ENCODE peak calls at places on chromosome 10, in six cellular contexts. S is left cardiac atrium, M is GM12865, L is choroid plexus epithelial cell, T is ACHN, R is C1 segment of cervical spinal cord. V is an unnamed sample.

GRCh38 chr10:18109471-18109870 is 30.8 kb upstream of the CACNB2 start:
- DNase-seq in S (no peak), M (no peak), L (no peak), T (no peak), R (no peak), V (no peak)

GRCh38 chr10:122462533-122463465 is 1.4 kb downstream of the HTRA1 start:
- DNase-seq in S (peak), M (no peak), L (peak), T (no peak), R (no peak), V (peak)

GRCh38 chr10:21498977-21499376 is 26.5 kb downstream of the SKIDA1 start:
- DNase-seq in S (no peak), M (no peak), L (no peak), T (no peak), R (no peak), V (no peak)

GRCh38 chr10:43702213-43702935 is 53.7 kb upstream of the ZNF32 start:
- DNase-seq in S (no peak), M (no peak), L (no peak), T (no peak), R (no peak), V (no peak)

GRCh38 chr10:98444314-98445006 is 2.3 kb downstream of the HPS1 start:
- DNase-seq in S (no peak), M (peak), L (no peak), T (peak), R (no peak), V (no peak)

GRCh38 chr10:131739201-131739600 is 161.6 kb upstream of the PPP2R2D start:
- DNase-seq in S (no peak), M (no peak), L (no peak), T (no peak), R (no peak), V (no peak)

GRCh38 chr10:35387768-35388167 is 51.5 kb downstream of the CCNY start:
- DNase-seq in S (no peak), M (peak), L (peak), T (no peak), R (no peak), V (no peak)

GRCh38 chr10:113480828-113481502 is 71.9 kb upstream of the HABP2 start:
- DNase-seq in S (no peak), M (no peak), L (no peak), T (no peak), R (no peak), V (no peak)

GRCh38 chr10:90701428-90701827 is 156.4 kb downstream of the HTR7 start:
- DNase-seq in S (no peak), M (no peak), L (no peak), T (no peak), R (no peak), V (no peak)

GRCh38 chr10:68297264-68297663 is 34.6 kb upstream of the HNRNPH3 start:
- DNase-seq in S (no peak), M (no peak), L (peak), T (no peak), R (no peak), V (no peak)

GRCh38 chr10:122468923-122469781 is 7.8 kb downstream of the HTRA1 start:
- DNase-seq in S (no peak), M (no peak), L (peak), T (peak), R (no peak), V (no peak)

GRCh38 chr10:74766501-74766900 is 59.9 kb upstream of the KAT6B start:
- DNase-seq in S (no peak), M (no peak), L (no peak), T (no peak), R (no peak), V (no peak)

GRCh38 chr10:31962826-31963597 is 34.4 kb upstream of the ARHGAP12 start:
- DNase-seq in S (no peak), M (no peak), L (no peak), T (no peak), R (no peak), V (no peak)

GRCh38 chr10:51501396-51501795 is 198.0 kb downstream of the CSTF2T start:
- DNase-seq in S (no peak), M (no peak), L (no peak), T (no peak), R (no peak), V (no peak)

GRCh38 chr10:4127518-4128315 is 342.7 kb upstream of the KLF6 start:
- DNase-seq in S (no peak), M (peak), L (no peak), T (no peak), R (no peak), V (no peak)

GRCh38 chr10:28734940-28735759 is 57.8 kb downstream of the BAMBI start:
- DNase-seq in S (peak), M (peak), L (peak), T (peak), R (no peak), V (no peak)

GRCh38 chr10:84293574-84294016 is 34.8 kb upstream of the CCSER2 start:
- DNase-seq in S (no peak), M (no peak), L (no peak), T (no peak), R (no peak), V (no peak)

GRCh38 chr10:317219-317868 is 182.1 kb downstream of the ZMYND11 start:
- DNase-seq in S (peak), M (peak), L (peak), T (peak), R (no peak), V (no peak)

GRCh38 chr10:56319386-56319785 is 41.7 kb downstream of the ZWINT start:
- DNase-seq in S (no peak), M (peak), L (peak), T (peak), R (no peak), V (no peak)

GRCh38 chr10:54067361-54067760 is 733.7 kb downstream of the PCDH15 start:
- DNase-seq in S (no peak), M (no peak), L (no peak), T (no peak), R (no peak), V (no peak)

GRCh38 chr10:118594392-118595063 is 920 bp downstream of the PRLHR start:
- DNase-seq in S (peak), M (peak), L (peak), T (no peak), R (no peak), V (no peak)

GRCh38 chr10:125066704-125067447 is 93.5 kb downstream of the CTBP2 start:
- DNase-seq in S (peak), M (no peak), L (no peak), T (no peak), R (no peak), V (no peak)

GRCh38 chr10:131095109-131095580 is 216.4 kb downstream of the TCERG1L start:
- DNase-seq in S (peak), M (no peak), L (no peak), T (no peak), R (no peak), V (no peak)

GRCh38 chr10:5064656-5065055 is 29.6 kb upstream of the AKR1C3 start:
- DNase-seq in S (no peak), M (no peak), L (peak), T (no peak), R (no peak), V (no peak)

GRCh38 chr10:94299417-94299816 is 63.3 kb downstream of the NOC3L start:
- DNase-seq in S (no peak), M (peak), L (peak), T (peak), R (no peak), V (no peak)

GRCh38 chr10:69449841-69450240 is 1.4 kb upstream of the TSPAN15 start:
- DNase-seq in S (peak), M (peak), L (peak), T (peak), R (no peak), V (no peak)

GRCh38 chr10:11743461-11744338 is 1.5 kb downstream of the ECHDC3 start:
- DNase-seq in S (no peak), M (no peak), L (no peak), T (no peak), R (no peak), V (no peak)

GRCh38 chr10:127971101-127971946 is 64.4 kb downstream of the PTPRE start:
- DNase-seq in S (no peak), M (no peak), L (no peak), T (no peak), R (no peak), V (no peak)

V was measured in hypothalamus.